ENCODE peak calls at places on chromosomes 4 and X, in six cellular contexts. W, A, G, P, Z and J are unnamed samples.

GRCh38 chr4:79197275-79198009 is 128.4 kb downstream of the NAA11 start:
- DNase-seq in W (no peak), A (no peak), G (no peak), P (no peak), Z (no peak), J (no peak)

GRCh38 chrX:23902419-23902818 is 5.3 kb downstream of the APOO start:
- DNase-seq in W (no peak), A (peak; percentile 72), G (peak; percentile 54), P (peak; percentile 70), Z (no peak), J (peak; percentile 61)

GRCh38 chr4:173509031-173510001 is 20.7 kb downstream of the HAND2 start:
- DNase-seq in W (no peak), A (peak; percentile 86), G (no peak), P (no peak), Z (no peak), J (no peak)

GRCh38 chr4:36351082-36351666 is 69.8 kb downstream of the DTHD1 start:
- DNase-seq in W (no peak), A (peak; percentile 56), G (peak; percentile 77), P (peak; percentile 18), Z (peak; percentile 33), J (peak; percentile 32)

GRCh38 chr4:11732155-11732554 is 303.5 kb upstream of the HS3ST1 start:
- DNase-seq in W (no peak), A (no peak), G (no peak), P (no peak), Z (no peak), J (no peak)

GRCh38 chr4:70737006-70737405 is 15.2 kb downstream of the RUFY3 start:
- DNase-seq in W (no peak), A (no peak), G (no peak), P (no peak), Z (no peak), J (no peak)

GRCh38 chr4:71941001-71941400 is 90.8 kb upstream of the NPFFR2 start:
- DNase-seq in W (no peak), A (peak; percentile 51), G (no peak), P (peak; percentile 5), Z (no peak), J (peak; percentile 8)

GRCh38 chr4:183349673-183350072 is 27.4 kb upstream of the CLDN24 start:
- DNase-seq in W (peak; percentile 88), A (peak; percentile 89), G (no peak), P (peak; percentile 64), Z (no peak), J (peak; percentile 71)

GRCh38 chrX:154443479-154443910 is 446 bp upstream of the FAM50A start:
- DNase-seq in W (no peak), A (peak; percentile 42), G (no peak), P (no peak), Z (no peak), J (peak; percentile 67)

GRCh38 chrX:48003367-48003757 is 427 bp downstream of the ZNF182 start:
- DNase-seq in W (no peak), A (no peak), G (peak; percentile 43), P (no peak), Z (no peak), J (no peak)

GRCh38 chrX:84339507-84340364 is 151.7 kb upstream of the RPS6KA6 start:
- DNase-seq in W (no peak), A (peak; percentile 32), G (peak; percentile 9), P (peak; percentile 25), Z (no peak), J (peak; percentile 12)

GRCh38 chrX:120790118-120790517 is 85.5 kb downstream of the CT47B1 start:
- DNase-seq in W (no peak), A (peak; percentile 79), G (peak; percentile 66), P (peak; percentile 82), Z (no peak), J (peak; percentile 77)

GRCh38 chr4:56313132-56313531 is 74.2 kb downstream of the AASDH start:
- DNase-seq in W (no peak), A (no peak), G (no peak), P (no peak), Z (no peak), J (no peak)

GRCh38 chrX:145919400-145919799 is 101.8 kb downstream of the SLITRK2 start:
- DNase-seq in W (no peak), A (no peak), G (no peak), P (no peak), Z (no peak), J (no peak)

GRCh38 chrX:69014200-69014599 is 151.1 kb downstream of the PJA1 start:
- DNase-seq in W (no peak), A (peak; percentile 54), G (no peak), P (peak; percentile 74), Z (no peak), J (no peak)

GRCh38 chr4:75099321-75099720 is 166.4 kb downstream of the PARM1 start:
- DNase-seq in W (no peak), A (no peak), G (peak; percentile 62), P (no peak), Z (no peak), J (no peak)

GRCh38 chr4:142238589-142238988 is 602.2 kb downstream of the IL15 start:
- DNase-seq in W (peak; percentile 22), A (peak; percentile 75), G (no peak), P (peak; percentile 81), Z (no peak), J (peak; percentile 7)

GRCh38 chrX:44203791-44204190 is 139.7 kb downstream of the EFHC2 start:
- DNase-seq in W (no peak), A (no peak), G (no peak), P (no peak), Z (no peak), J (no peak)